ENCODE peak calls at places on chromosomes 12 and 14, in four cellular contexts. D, M, R and G are unnamed samples.

GRCh38 chr14:78075033-78075432 is 95.1 kb upstream of the NRXN3 start:
- DNase-seq in D (no peak), M (no peak), R (no peak), G (no peak)

GRCh38 chr12:105077435-105077834 is 6.8 kb downstream of the ALDH1L2 start:
- DNase-seq in D (no peak), M (no peak), R (no peak), G (no peak)

GRCh38 chr14:50335989-50336391 is 23.9 kb downstream of the DMAC2L start:
- DNase-seq in D (no peak), M (peak; percentile 65), R (no peak), G (peak; percentile 79)

GRCh38 chr12:20931894-20932293 is 121.4 kb downstream of the SLCO1B3 start:
- DNase-seq in D (no peak), M (no peak), R (no peak), G (no peak)

GRCh38 chr14:96901227-96901626 is 104.0 kb downstream of the VRK1 start:
- DNase-seq in D (no peak), M (no peak), R (peak; percentile 28), G (no peak)

GRCh38 chr12:51869490-51869865 is 18.4 kb upstream of the ANKRD33 start:
- DNase-seq in D (no peak), M (no peak), R (no peak), G (no peak)

GRCh38 chr12:79119796-79120195 is 255.2 kb downstream of the SYT1 start:
- DNase-seq in D (no peak), M (no peak), R (no peak), G (no peak)

GRCh38 chr12:74917743-74918142 is 291.9 kb downstream of the KCNC2 start:
- DNase-seq in D (no peak), M (no peak), R (no peak), G (no peak)

GRCh38 chr14:67265131-67265530 is 23.9 kb downstream of the PALS1 start:
- DNase-seq in D (no peak), M (peak; percentile 49), R (no peak), G (no peak)

GRCh38 chr12:45731376-45731775 is 1.9 kb downstream of the ARID2 start:
- DNase-seq in D (no peak), M (no peak), R (no peak), G (no peak)

GRCh38 chr14:61872452-61872851 is 110.2 kb downstream of the SNAPC1 start:
- DNase-seq in D (no peak), M (no peak), R (peak; percentile 73), G (no peak)

GRCh38 chr12:77894548-77894947 is 63.9 kb downstream of the NAV3 start:
- DNase-seq in D (no peak), M (no peak), R (no peak), G (no peak)

GRCh38 chr12:96578526-96579125 is 89.2 kb downstream of the CFAP54 start:
- DNase-seq in D (peak; percentile 13), M (peak; percentile 64), R (peak; percentile 57), G (peak; percentile 56)

GRCh38 chr14:104192146-104192882 is 53.9 kb downstream of the KIF26A start:
- DNase-seq in D (no peak), M (no peak), R (no peak), G (no peak)

GRCh38 chr14:63435204-63435603 is 108.0 kb downstream of the PPP2R5E start:
- DNase-seq in D (no peak), M (no peak), R (no peak), G (no peak)

GRCh38 chr12:16526693-16527092 is 79.3 kb downstream of the LMO3 start:
- DNase-seq in D (no peak), M (peak; percentile 92), R (no peak), G (no peak)

GRCh38 chr12:63068857-63069442 is 82.1 kb downstream of the AVPR1A start:
- DNase-seq in D (peak; percentile 35), M (peak; percentile 75), R (no peak), G (peak; percentile 80)

GRCh38 chr14:22569749-22570131 is 19.3 kb downstream of the DAD1 start:
- DNase-seq in D (no peak), M (no peak), R (no peak), G (no peak)

GRCh38 chr12:6553051-6553868 is 2.6 kb downstream of the IFFO1 start:
- DNase-seq in D (no peak), M (peak; percentile 73), R (no peak), G (no peak)

GRCh38 chr14:88168498-88169165 is 154.4 kb downstream of the KCNK10 start:
- DNase-seq in D (peak; percentile 44), M (peak; percentile 16), R (no peak), G (peak; percentile 30)

GRCh38 chr12:113659416-113659815 is 187.7 kb upstream of the LHX5 start:
- DNase-seq in D (no peak), M (no peak), R (no peak), G (no peak)

GRCh38 chr14:106436310-106436905 is 910.0 kb downstream of the TMEM121 start:
- DNase-seq in D (peak; percentile 13), M (no peak), R (no peak), G (no peak)

GRCh38 chr14:23112359-23113178 is 6.5 kb downstream of the CEBPE start:
- DNase-seq in D (peak; percentile 92), M (no peak), R (no peak), G (no peak)

GRCh38 chr14:51443195-51444018 is 203.4 kb downstream of the TMX1 start:
- DNase-seq in D (no peak), M (peak; percentile 61), R (no peak), G (peak; percentile 21)

GRCh38 chr12:114168061-114168460 is 201.9 kb upstream of the RBM19 start:
- DNase-seq in D (no peak), M (peak; percentile 48), R (no peak), G (no peak)

GRCh38 chr12:6461401-6462233 is 8.9 kb downstream of the VAMP1 start:
- DNase-seq in D (no peak), M (peak; percentile 45), R (peak; percentile 95), G (no peak)

GRCh38 chr12:118065380-118065779 is 4.4 kb upstream of the WSB2 start:
- DNase-seq in D (no peak), M (no peak), R (no peak), G (no peak)

GRCh38 chr14:50784683-50785505 is 46.1 kb downstream of the NIN start:
- DNase-seq in D (no peak), M (no peak), R (no peak), G (no peak)

GRCh38 chr14:73771848-73772705 is 57.9 kb upstream of the PNMA1 start:
- DNase-seq in D (peak; percentile 81), M (peak; percentile 86), R (peak; percentile 85), G (peak; percentile 80)

GRCh38 chr12:82099216-82099615 is 259.0 kb downstream of the CCDC59 start:
- DNase-seq in D (no peak), M (no peak), R (no peak), G (no peak)

GRCh38 chr12:82097438-82097837 is 260.7 kb downstream of the CCDC59 start:
- DNase-seq in D (no peak), M (no peak), R (no peak), G (no peak)

GRCh38 chr12:82097877-82098276 is 260.3 kb downstream of the CCDC59 start:
- DNase-seq in D (no peak), M (no peak), R (no peak), G (no peak)
- H2AFZ ChIP-seq in D (no peak overlapping the region), M (no peak overlapping the region), R (no peak overlapping the region), G (no peak overlapping the region)

GRCh38 chr12:121626853-121627623 is 708 bp downstream of the ORAI1 start:
- DNase-seq in D (peak; percentile 67), M (peak; percentile 61), R (no peak), G (peak; percentile 80)
- TF ChIP-seq FOS in D (no peak), M (no peak), R (no peak), G (no peak)

GRCh38 chr12:89645434-89645833 is 63.2 kb downstream of the ATP2B1 start:
- DNase-seq in D (no peak), M (no peak), R (no peak), G (no peak)

GRCh38 chr12:89648211-89648930 is 60.3 kb downstream of the ATP2B1 start:
- DNase-seq in D (peak; percentile 13), M (peak; percentile 35), R (no peak), G (no peak)

GRCh38 chr12:89642959-89643358 is 65.7 kb downstream of the ATP2B1 start:
- DNase-seq in D (no peak), M (no peak), R (no peak), G (no peak)
- TF ChIP-seq CTCF in D (no peak), M (no peak), R (no peak), G (no peak)

DNA sequence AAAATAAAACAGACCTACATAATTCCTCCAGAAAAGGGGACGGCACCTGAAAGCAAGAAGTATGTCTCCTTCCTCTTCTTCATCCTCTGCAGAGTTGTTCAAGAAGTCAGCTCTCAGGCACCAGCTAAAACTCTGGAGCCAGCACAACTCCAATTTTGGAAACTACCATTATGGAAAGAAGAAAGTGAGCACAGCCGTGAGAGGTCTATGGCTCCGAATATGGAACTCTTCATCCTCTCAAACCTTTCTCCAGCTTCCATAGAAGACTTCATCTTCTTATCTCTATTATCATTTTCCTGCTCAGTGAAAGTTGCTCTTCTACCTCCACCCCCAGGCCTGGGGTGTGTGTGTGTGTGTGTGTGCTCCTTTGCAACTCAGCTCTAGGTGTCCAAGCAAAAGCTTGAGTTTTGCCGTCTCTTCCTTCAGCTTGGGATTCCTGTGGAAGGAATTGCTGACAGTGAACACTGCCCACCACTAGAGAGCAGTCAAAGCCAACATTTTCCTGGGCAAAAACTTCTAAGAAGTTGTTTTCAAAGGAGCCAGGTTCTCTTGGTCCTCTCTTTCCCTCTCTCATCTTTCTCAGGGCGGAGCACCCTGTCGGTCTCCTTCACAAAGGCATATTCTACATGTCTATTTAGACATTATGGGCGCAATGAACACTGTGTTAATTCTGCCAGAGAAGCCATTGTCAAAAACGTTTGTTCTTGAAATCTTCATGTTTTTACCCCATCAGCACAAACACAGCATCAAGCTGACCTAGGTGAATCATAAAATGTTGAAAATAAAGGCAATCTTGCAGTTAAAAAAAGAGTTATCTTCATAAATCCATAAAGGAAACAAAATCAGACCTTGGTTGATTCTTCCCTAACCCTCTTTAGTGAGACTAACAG is 155.1 kb downstream of the DIO2 start:
- DNase-seq in D (peak; percentile 5), M (peak; percentile 78), R (no peak), G (peak; percentile 47)
- H2AFZ ChIP-seq in D (no peak overlapping the region), M (no peak overlapping the region), R (no peak overlapping the region), G (no peak overlapping the region)

GRCh38 chr12:7729683-7730195 is 17.4 kb downstream of the CLEC4C start:
- DNase-seq in D (no peak), M (no peak), R (no peak), G (no peak)

DNA sequence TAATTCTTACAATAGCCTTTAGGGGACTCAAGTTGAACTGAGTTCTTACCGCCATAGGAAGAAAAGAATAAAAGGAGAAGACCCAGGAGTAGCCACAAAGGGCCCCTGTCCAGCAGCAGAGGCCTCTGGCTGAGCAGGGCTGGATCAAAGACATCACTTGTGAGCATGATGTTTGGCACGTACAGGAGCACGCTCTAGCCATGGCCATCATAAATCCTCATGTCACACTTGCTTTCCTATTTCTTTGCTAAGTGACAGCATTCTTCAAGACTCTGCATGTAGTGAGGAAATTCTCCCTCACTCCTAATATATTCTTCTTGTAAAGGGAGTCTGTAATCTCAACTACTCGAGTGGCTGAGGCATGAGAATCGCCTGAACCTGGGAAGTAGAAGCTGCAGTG is 15.7 kb downstream of the CLEC4C start:
- DNase-seq in D (no peak), M (no peak), R (no peak), G (no peak)
- TF ChIP-seq FOS in D (no peak), M (no peak), R (no peak), G (no peak)

DNA sequence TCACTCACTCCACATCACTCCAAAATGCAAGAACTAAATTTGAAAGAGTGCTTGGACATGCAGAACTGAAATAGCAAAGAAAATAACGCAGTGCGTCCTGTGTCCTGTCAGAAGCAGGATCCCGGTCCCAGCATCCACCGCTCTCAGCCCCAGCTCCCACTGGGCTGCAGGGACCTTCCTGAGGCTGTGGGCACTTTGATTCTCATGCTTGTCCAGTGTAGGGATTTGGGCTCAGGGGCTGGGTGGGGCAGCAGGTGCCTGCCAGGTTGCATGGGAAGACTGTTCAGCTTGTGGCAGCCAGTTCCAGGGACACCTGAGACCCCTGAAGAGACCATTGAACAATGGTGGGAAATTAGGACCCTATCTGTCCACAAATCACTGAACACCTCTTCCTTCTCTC is 140.0 kb upstream of the FKBP4 start:
- DNase-seq in D (no peak), M (no peak), R (no peak), G (no peak)
- TF ChIP-seq CTCF in D (no peak), M (no peak), R (no peak), G (no peak)